ENCODE peak calls at places on chromosomes 7 and 10, in four cellular contexts. B, Z, G and V are unnamed samples.

GRCh38 chr10:3107426-3107961 is 40.1 kb downstream of the PFKP start:
- DNase-seq in Z (peak), B (no peak), G (peak), V (no peak)

GRCh38 chr7:96218844-96219243 is 103.1 kb downstream of the SLC25A13 start:
- DNase-seq in Z (no peak), B (no peak), G (no peak), V (no peak)

GRCh38 chr10:87842220-87842641 is 21.1 kb downstream of the KLLN start:
- DNase-seq in G (no peak), Z (peak), B (no peak), V (no peak)

GRCh38 chr7:106778656-106779250 is 86.3 kb upstream of the PIK3CG start:
- DNase-seq in Z (no peak), B (no peak), G (no peak), V (no peak)

GRCh38 chr7:33109758-33110238 is 594 bp upstream of the RP9 start:
- DNase-seq in G (peak), B (no peak), Z (no peak), V (no peak)

GRCh38 chr10:80421369-80422220 is 13.2 kb downstream of the PRXL2A start:
- DNase-seq in G (no peak), B (no peak), Z (no peak), V (no peak)

GRCh38 chr10:69337312-69338132 is 59.2 kb downstream of the HK1 start:
- DNase-seq in Z (peak), G (peak), B (peak), V (no peak)

GRCh38 chr10:85098835-85099521 is 770.6 kb downstream of the CCSER2 start:
- DNase-seq in G (no peak), B (no peak), Z (no peak), V (no peak)

GRCh38 chr7:97555845-97556431 is 175.9 kb upstream of the TAC1 start:
- DNase-seq in B (peak), G (no peak), Z (no peak), V (no peak)

GRCh38 chr7:81299272-81299671 is 380.4 kb upstream of the SEMA3C start:
- DNase-seq in Z (no peak), B (no peak), G (peak), V (no peak)

GRCh38 chr10:73159038-73159648 is 8.7 kb downstream of the ECD start:
- DNase-seq in Z (peak), B (peak), G (peak), V (peak)

GRCh38 chr7:114156178-114156577 is 237.4 kb upstream of the PPP1R3A start:
- DNase-seq in B (peak), G (no peak), Z (no peak), V (no peak)

GRCh38 chr10:78757542-78757941 is 311.2 kb upstream of the ZMIZ1 start:
- DNase-seq in Z (no peak), B (no peak), G (peak), V (no peak)
- H3K4me3 ChIP-seq in Z (no peak), B (no peak), G (no peak), V (no peak)

GRCh38 chr10:110682348-110682747 is 38.2 kb downstream of the RBM20 start:
- DNase-seq in Z (no peak), G (no peak), B (no peak), V (no peak)

GRCh38 chr10:110680473-110681020 is 36.4 kb downstream of the RBM20 start:
- DNase-seq in B (no peak), G (no peak), Z (no peak), V (no peak)

GRCh38 chr10:110679633-110680472 is 35.7 kb downstream of the RBM20 start:
- DNase-seq in Z (no peak), G (no peak), B (no peak), V (no peak)

GRCh38 chr10:110684800-110685446 is 40.8 kb downstream of the RBM20 start:
- DNase-seq in G (peak), Z (peak), B (peak), V (no peak)

DNA sequence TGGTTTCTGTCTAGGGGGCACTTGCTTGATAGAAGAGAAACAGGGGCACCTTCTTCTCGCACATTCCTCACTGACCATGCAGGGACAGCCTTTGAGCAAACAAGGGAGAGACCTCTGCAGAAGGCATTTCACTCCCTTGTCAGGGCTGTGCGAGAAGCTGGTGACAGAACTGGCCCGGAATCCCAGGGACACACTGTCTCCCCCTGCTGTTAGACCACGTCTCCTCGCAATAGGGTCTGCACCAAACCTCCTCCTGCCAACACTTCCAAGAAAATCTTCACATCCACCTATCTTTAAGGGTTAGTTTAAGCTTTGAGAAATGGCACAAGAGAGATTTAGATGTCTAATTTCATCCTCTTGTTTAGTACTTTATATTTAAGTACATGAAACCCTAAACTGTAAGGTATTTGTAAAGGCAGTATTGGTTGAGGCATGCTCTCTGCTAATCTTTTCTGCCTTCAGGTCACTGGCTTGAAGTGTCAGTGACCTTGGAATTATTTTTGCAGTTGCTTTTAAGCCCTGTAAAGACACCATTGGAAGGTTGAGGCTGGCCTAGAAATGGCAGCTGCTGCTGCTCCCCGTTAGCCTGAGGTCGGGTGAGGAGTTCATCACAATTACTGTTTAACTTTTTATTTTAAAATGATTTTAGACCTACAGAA is 37.0 kb downstream of the RBM20 start:
- DNase-seq in Z (peak), G (peak), B (peak), V (peak)
- TF ChIP-seq CTCF in Z (no peak), G (peak), B (peak), V (peak)

GRCh38 chr7:5296015-5296621 is 13.4 kb downstream of the SLC29A4 start:
- DNase-seq in G (no peak), B (peak), Z (no peak), V (no peak)

GRCh38 chr7:5294169-5294987 is 11.6 kb downstream of the SLC29A4 start:
- DNase-seq in G (no peak), B (no peak), Z (no peak), V (no peak)

GRCh38 chr7:5300366-5300765 is 17.6 kb downstream of the SLC29A4 start:
- DNase-seq in G (no peak), Z (no peak), B (no peak), V (no peak)

GRCh38 chr7:5295039-5296014 is 12.6 kb downstream of the SLC29A4 start:
- DNase-seq in Z (no peak), B (peak), G (no peak), V (no peak)

GRCh38 chr7:5296627-5297226 is 14.0 kb downstream of the SLC29A4 start:
- DNase-seq in Z (no peak), B (peak), G (no peak), V (no peak)
- H3K4me3 ChIP-seq in Z (no peak), B (peak), G (no peak), V (no peak)

GRCh38 chr10:78109210-78109609 is 75.5 kb downstream of the RPS24 start:
- DNase-seq in B (peak), G (no peak), Z (no peak), V (no peak)
- TF ChIP-seq CTCF in B (peak), G (peak), Z (no peak), V (no peak)

GRCh38 chr10:58698777-58699356 is 186.2 kb downstream of the BICC1 start:
- DNase-seq in B (no peak), G (no peak), Z (no peak), V (no peak)

GRCh38 chr10:58706836-58707235 is 194.2 kb downstream of the BICC1 start:
- DNase-seq in G (no peak), B (no peak), Z (no peak), V (no peak)

GRCh38 chr10:58701398-58702135 is 188.9 kb downstream of the BICC1 start:
- DNase-seq in G (no peak), B (no peak), Z (no peak), V (no peak)

GRCh38 chr10:58700576-58700975 is 187.9 kb downstream of the BICC1 start:
- DNase-seq in B (no peak), G (no peak), Z (no peak), V (no peak)

DNA sequence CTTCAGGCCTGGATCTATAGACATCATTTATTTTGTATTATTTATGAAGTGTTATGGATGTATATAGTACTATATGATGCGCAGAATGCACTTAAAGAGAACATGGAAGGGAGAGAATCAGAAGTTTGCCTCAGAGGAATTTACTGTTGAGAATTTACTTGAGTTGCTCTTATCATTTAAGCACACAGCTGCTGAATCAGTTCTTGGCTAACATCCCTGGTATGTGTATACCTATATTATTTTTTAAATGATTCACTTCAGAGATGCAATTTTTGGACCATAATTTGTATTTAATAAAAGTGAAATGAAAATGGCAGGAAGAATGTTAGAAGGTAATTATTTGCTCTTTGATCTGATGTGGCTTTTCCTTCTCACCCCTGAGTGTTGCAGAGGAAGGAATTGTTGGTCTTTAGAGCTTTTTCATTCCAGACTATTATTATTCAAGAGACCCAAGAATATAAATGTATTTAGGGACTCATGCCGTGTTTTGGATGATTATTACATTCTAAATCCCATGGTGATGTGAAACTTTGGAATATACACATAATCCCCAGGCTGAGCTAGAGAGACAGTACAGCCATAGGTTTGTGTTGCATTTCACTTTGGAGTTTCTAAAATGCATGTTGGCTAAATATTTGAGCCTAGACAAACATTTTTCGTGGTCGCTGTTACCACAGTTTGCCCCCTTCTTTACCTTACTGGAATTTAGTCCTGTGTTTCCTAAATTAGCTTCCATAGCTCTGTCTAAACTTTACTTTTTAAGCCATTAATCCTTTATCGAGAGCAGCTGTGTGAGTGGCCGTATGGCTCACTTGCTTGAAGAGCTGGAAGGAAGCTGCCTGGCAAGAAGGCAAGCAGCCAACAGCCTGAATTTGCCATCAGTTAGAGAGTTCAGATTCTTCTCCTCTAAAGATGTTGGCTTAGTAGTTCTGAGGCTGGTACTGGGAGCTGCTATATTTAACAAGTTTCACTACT is 191.8 kb downstream of the BICC1 start:
- DNase-seq in Z (no peak), G (peak), B (no peak), V (no peak)
- H3K4me3 ChIP-seq in Z (no peak), G (no peak), B (no peak), V (no peak)

DNA sequence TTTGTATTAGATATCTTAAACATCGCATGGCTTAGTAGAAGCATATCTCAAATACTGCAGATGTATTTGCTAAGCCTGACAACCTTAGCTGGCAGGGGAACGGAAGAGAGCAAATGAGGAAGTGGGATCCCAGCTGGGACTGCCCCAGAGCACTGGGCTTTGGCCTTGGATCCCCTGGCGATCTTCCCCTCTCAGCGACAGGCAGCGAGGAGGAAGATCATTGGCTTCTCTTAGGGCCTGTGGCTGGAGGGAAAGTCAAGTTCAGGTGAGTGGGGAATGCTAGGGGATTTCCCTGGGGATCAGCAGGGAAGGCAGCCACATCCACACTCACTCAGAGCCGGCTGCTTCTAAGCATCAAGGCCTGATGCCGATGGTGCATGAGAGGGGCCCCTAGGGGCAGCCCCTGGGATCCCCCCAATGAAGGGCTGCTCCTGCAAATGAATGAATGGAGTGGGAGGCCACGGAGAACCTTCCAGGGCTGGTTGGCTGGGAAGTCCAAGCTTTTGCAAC is 42.0 kb downstream of the LYZL2 start:
- DNase-seq in B (peak), Z (peak), G (no peak), V (no peak)
- TF ChIP-seq CTCF in B (peak), Z (no peak), G (no peak), V (no peak)

GRCh38 chr10:103556383-103557007 is 63.0 kb downstream of the NEURL1 start:
- DNase-seq in G (no peak), B (no peak), Z (no peak), V (no peak)
- H3K4me3 ChIP-seq in G (no peak), B (no peak), Z (no peak), V (peak)